ENCODE peak calls at places on chromosome 9, in ten cellular contexts. M, D, U, G, T, V, N, H, I and L are unnamed samples.

GRCh38 chr9:127694890-127695735 is 11.7 kb upstream of the CFAP157 start:
- DNase-seq in G (no peak), T (no peak), M (peak; percentile 55), D (no peak), N (no peak), H (no peak), I (no peak), U (no peak), V (no peak), L (no peak)

GRCh38 chr9:131738838-131739191 is 1.1 kb downstream of the RAPGEF1 start:
- DNase-seq in I (peak; percentile 74), N (no peak), M (no peak), D (peak; percentile 55), U (no peak), T (peak; percentile 71), H (no peak), G (no peak), V (no peak), L (peak; percentile 37)

GRCh38 chr9:108743901-108744371 is 111.8 kb downstream of the ACTL7B start:
- DNase-seq in D (peak; percentile 93), H (no peak), I (no peak), T (no peak), N (no peak), U (no peak), G (no peak), V (no peak), M (peak; percentile 69), L (peak; percentile 51)

GRCh38 chr9:96139592-96140251 is 162.3 kb downstream of the HSD17B3 start:
- DNase-seq in M (peak; percentile 84), D (peak; percentile 83), N (no peak), G (peak; percentile 75), I (no peak), V (peak; percentile 85), H (no peak), U (no peak), T (no peak), L (no peak)

GRCh38 chr9:95044731-95045508 is 272.6 kb downstream of the FANCC start:
- DNase-seq in U (no peak), N (no peak), M (no peak), V (no peak), H (no peak), T (no peak), D (no peak), G (no peak), I (no peak), L (no peak)

GRCh38 chr9:77166193-77166592 is 11.1 kb upstream of the VPS13A start:
- DNase-seq in U (no peak), T (no peak), I (no peak), N (no peak), G (no peak), D (no peak), M (no peak), H (no peak), V (no peak), L (no peak)

GRCh38 chr9:126151031-126151670 is 175.5 kb upstream of the MVB12B start:
- DNase-seq in D (peak; percentile 46), U (no peak), N (no peak), G (peak; percentile 53), H (no peak), T (no peak), V (no peak), I (no peak), M (no peak), L (no peak)

GRCh38 chr9:121776739-121777637 is 125.6 kb downstream of the DAB2IP start:
- DNase-seq in H (no peak), G (no peak), T (no peak), U (no peak), I (no peak), D (no peak), N (no peak), M (no peak), V (no peak), L (no peak)

GRCh38 chr9:99490736-99491135 is 268.7 kb downstream of the SEC61B start:
- DNase-seq in D (no peak), H (no peak), N (no peak), M (peak; percentile 37), G (no peak), T (no peak), U (no peak), V (no peak), I (no peak), L (no peak)

GRCh38 chr9:101848485-101848919 is 110.1 kb upstream of the GRIN3A start:
- DNase-seq in V (peak; percentile 7), M (no peak), T (no peak), I (peak; percentile 55), D (peak; percentile 30), U (no peak), G (no peak), N (no peak), H (no peak), L (no peak)

GRCh38 chr9:85430659-85431370 is 310.9 kb downstream of the AGTPBP1 start:
- DNase-seq in N (peak; percentile 39), D (no peak), T (no peak), I (no peak), V (no peak), U (no peak), G (no peak), M (no peak), H (no peak), L (no peak)

GRCh38 chr9:137221477-137222111 is 446 bp downstream of the RNF208 start:
- DNase-seq in H (no peak), U (no peak), M (no peak), T (peak; percentile 68), V (no peak), N (no peak), G (no peak), I (no peak), D (peak; percentile 36), L (no peak)

GRCh38 chr9:37407468-37407867 is 15.0 kb upstream of the GRHPR start:
- DNase-seq in G (no peak), N (no peak), U (no peak), V (no peak), I (no peak), M (no peak), D (no peak), H (no peak), T (no peak), L (no peak)

GRCh38 chr9:88342246-88342645 is 46.0 kb upstream of the SPIN1 start:
- DNase-seq in U (no peak), N (no peak), V (no peak), D (no peak), M (peak; percentile 18), I (no peak), T (no peak), G (no peak), H (no peak), L (no peak)

GRCh38 chr9:84366683-84367082 is 26.1 kb upstream of the SLC28A3 start:
- DNase-seq in G (no peak), H (no peak), D (no peak), N (no peak), T (no peak), M (no peak), I (no peak), U (no peak), V (no peak), L (no peak)

GRCh38 chr9:125415583-125416443 is 154.2 kb downstream of the GAPVD1 start:
- DNase-seq in N (no peak), V (no peak), T (no peak), G (no peak), U (no peak), M (no peak), I (no peak), D (no peak), H (no peak), L (no peak)

GRCh38 chr9:72205513-72205912 is 56.3 kb downstream of the GDA start:
- DNase-seq in M (no peak), D (no peak), T (no peak), I (peak; percentile 58), H (no peak), V (no peak), N (no peak), U (no peak), G (no peak), L (no peak)

GRCh38 chr9:133569891-133570651 is 35.6 kb downstream of the ADAMTSL2 start:
- DNase-seq in T (no peak), U (no peak), D (no peak), N (peak; percentile 74), V (no peak), G (no peak), M (no peak), I (no peak), H (no peak), L (peak; percentile 95)